ENCODE peak calls at places on chromosomes 7 and 10, in eight cellular contexts. Z, U, M, L, J, W, Q and S are unnamed samples.

GRCh38 chr7:80095545-80095944 is 39.1 kb upstream of the GNAI1 start:
- DNase-seq in Z (peak; percentile 43), U (no peak), M (no peak), L (no peak), J (peak; percentile 41), W (no peak), Q (no peak), S (no peak)

GRCh38 chr10:12041766-12042408 is 722 bp downstream of the UPF2 start:
- DNase-seq in Z (peak; percentile 42), U (peak; percentile 29), M (peak; percentile 23), L (no peak), J (peak; percentile 33), W (no peak), Q (no peak), S (peak; percentile 16)

GRCh38 chr10:124000792-124001201 is 92.6 kb downstream of the CHST15 start:
- DNase-seq in Z (peak; percentile 83), U (no peak), M (no peak), L (no peak), J (no peak), W (no peak), Q (no peak), S (no peak)

GRCh38 chr10:59991661-59992060 is 85.3 kb upstream of the CCDC6 start:
- DNase-seq in Z (peak; percentile 91), U (no peak), M (peak; percentile 20), L (no peak), J (peak; percentile 3), W (peak; percentile 41), Q (peak; percentile 74), S (peak; percentile 63)

GRCh38 chr7:96040250-96040772 is 268.0 kb downstream of the DYNC1I1 start:
- DNase-seq in Z (no peak), U (no peak), M (no peak), L (no peak), J (no peak), W (peak; percentile 19), Q (no peak), S (no peak)

GRCh38 chr10:11018426-11018818 is 750 bp downstream of the CELF2 start:
- DNase-seq in Z (no peak), U (peak; percentile 6), M (no peak), L (no peak), J (no peak), W (no peak), Q (no peak), S (no peak)

GRCh38 chr10:4720463-4720862 is 105.5 kb upstream of the AKR1E2 start:
- DNase-seq in Z (peak; percentile 38), U (no peak), M (no peak), L (no peak), J (no peak), W (no peak), Q (no peak), S (no peak)

GRCh38 chr10:47021850-47022249 is 110.6 kb downstream of the PTPN20 start:
- DNase-seq in Z (no peak), U (peak; percentile 5), M (no peak), L (no peak), J (no peak), W (no peak), Q (no peak), S (no peak)

GRCh38 chr10:13791483-13791882 is 204.7 kb downstream of the PRPF18 start:
- DNase-seq in Z (no peak), U (no peak), M (no peak), L (no peak), J (no peak), W (no peak), Q (no peak), S (no peak)

GRCh38 chr10:126685756-126686155 is 15.3 kb upstream of the C10orf90 start:
- DNase-seq in Z (no peak), U (no peak), M (no peak), L (no peak), J (no peak), W (no peak), Q (no peak), S (no peak)

GRCh38 chr7:90172624-90173023 is 18.4 kb downstream of the STEAP1 start:
- DNase-seq in Z (no peak), U (no peak), M (no peak), L (no peak), J (no peak), W (no peak), Q (no peak), S (no peak)

GRCh38 chr10:69810097-69810496 is 8.4 kb downstream of the COL13A1 start:
- DNase-seq in Z (no peak), U (no peak), M (no peak), L (no peak), J (no peak), W (no peak), Q (peak; percentile 44), S (no peak)

GRCh38 chr7:143314107-143314506 is 1.8 kb upstream of the CLCN1 start:
- DNase-seq in Z (no peak), U (no peak), M (no peak), L (no peak), J (no peak), W (no peak), Q (no peak), S (no peak)

GRCh38 chr7:17713584-17713983 is 226.7 kb downstream of the SNX13 start:
- DNase-seq in Z (no peak), U (no peak), M (no peak), L (no peak), J (no peak), W (no peak), Q (no peak), S (no peak)

GRCh38 chr10:116113721-116114501 is 159.1 kb downstream of the GFRA1 start:
- DNase-seq in Z (peak; percentile 78), U (no peak), M (no peak), L (no peak), J (peak; percentile 48), W (no peak), Q (peak; percentile 94), S (peak; percentile 24)

GRCh38 chr7:55247466-55247865 is 117.7 kb upstream of the LANCL2 start:
- DNase-seq in Z (no peak), U (no peak), M (no peak), L (no peak), J (no peak), W (no peak), Q (peak; percentile 57), S (no peak)

GRCh38 chr10:54914049-54914448 is 113.0 kb upstream of the PCDH15 start:
- DNase-seq in Z (no peak), U (no peak), M (no peak), L (no peak), J (no peak), W (no peak), Q (no peak), S (no peak)

GRCh38 chr10:72370201-72370722 is 15.5 kb upstream of the DNAJB12 start:
- DNase-seq in Z (no peak), U (peak; percentile 42), M (no peak), L (no peak), J (no peak), W (no peak), Q (no peak), S (no peak)

GRCh38 chr10:106495931-106496330 is 668.6 kb downstream of the SORCS1 start:
- DNase-seq in Z (no peak), U (no peak), M (no peak), L (no peak), J (no peak), W (no peak), Q (no peak), S (no peak)